ENCODE peak calls at places on chromosomes 7 and 10, in six cellular contexts. B is fibroblast of lung, U is tibial artery, F is foreskin fibroblast, D is WTC11, Z is GM20000. O is an unnamed sample.

GRCh38 chr10:119444866-119445265 is 97.7 kb downstream of the RGS10 start:
- DNase-seq in B (no peak), U (no peak), F (no peak), D (no peak), Z (no peak), O (no peak)

GRCh38 chr7:159022238-159022993 is 122.3 kb downstream of the VIPR2 start:
- DNase-seq in B (no peak), U (peak), F (no peak), D (no peak), Z (no peak), O (peak)

GRCh38 chr7:125195156-125195555 is 265.5 kb upstream of the POT1 start:
- DNase-seq in B (peak), U (no peak), F (no peak), D (no peak), Z (no peak), O (no peak)

GRCh38 chr10:110075726-110076125 is 67.9 kb downstream of the ADD3 start:
- DNase-seq in B (peak), U (no peak), F (no peak), D (no peak), Z (no peak), O (no peak)

GRCh38 chr10:90276894-90277447 is 575.6 kb downstream of the KIF20B start:
- DNase-seq in B (peak), U (no peak), F (no peak), D (no peak), Z (no peak), O (no peak)

GRCh38 chr7:77954773-77955562 is 156.4 kb downstream of the PHTF2 start:
- DNase-seq in B (no peak), U (no peak), F (no peak), D (no peak), Z (no peak), O (no peak)

GRCh38 chr7:66198461-66198860 is 6.7 kb upstream of the TPST1 start:
- DNase-seq in B (no peak), U (peak), F (no peak), D (no peak), Z (no peak), O (no peak)

GRCh38 chr7:25353191-25353590 is 124.9 kb upstream of the NPVF start:
- DNase-seq in B (no peak), U (no peak), F (no peak), D (no peak), Z (no peak), O (no peak)

GRCh38 chr10:83127942-83128575 is 1011.2 kb upstream of the GHITM start:
- DNase-seq in B (peak), U (no peak), F (no peak), D (no peak), Z (no peak), O (no peak)

GRCh38 chr7:108452707-108453106 is 3.5 kb downstream of the NRCAM start:
- DNase-seq in B (peak), U (no peak), F (no peak), D (no peak), Z (peak), O (peak)

GRCh38 chr7:81299272-81299671 is 380.4 kb upstream of the SEMA3C start:
- DNase-seq in B (peak), U (no peak), F (peak), D (no peak), Z (no peak), O (no peak)

GRCh38 chr10:92562424-92562823 is 11.5 kb downstream of the IDE start:
- DNase-seq in B (no peak), U (no peak), F (no peak), D (no peak), Z (no peak), O (no peak)

GRCh38 chr7:82443044-82443800 is at the start of gene CACNA2D1:
- DNase-seq in B (peak), U (peak), F (peak), D (peak), Z (peak), O (peak)

GRCh38 chr7:67764312-67764711 is 767.7 kb downstream of the TYW1 start:
- DNase-seq in B (no peak), U (no peak), F (no peak), D (no peak), Z (no peak), O (no peak)

GRCh38 chr7:106073701-106074100 is 38.4 kb downstream of the SYPL1 start:
- DNase-seq in B (no peak), U (no peak), F (no peak), D (no peak), Z (no peak), O (no peak)

GRCh38 chr10:90779573-90779972 is 78.3 kb downstream of the HTR7 start:
- DNase-seq in B (peak), U (no peak), F (peak), D (no peak), Z (no peak), O (no peak)

GRCh38 chr7:79876769-79877362 is 257.8 kb upstream of the GNAI1 start:
- DNase-seq in B (peak), U (no peak), F (peak), D (no peak), Z (no peak), O (peak)

GRCh38 chr7:54946271-54946670 is 72.5 kb upstream of the EGFR start:
- DNase-seq in B (no peak), U (no peak), F (no peak), D (no peak), Z (no peak), O (no peak)

DNA sequence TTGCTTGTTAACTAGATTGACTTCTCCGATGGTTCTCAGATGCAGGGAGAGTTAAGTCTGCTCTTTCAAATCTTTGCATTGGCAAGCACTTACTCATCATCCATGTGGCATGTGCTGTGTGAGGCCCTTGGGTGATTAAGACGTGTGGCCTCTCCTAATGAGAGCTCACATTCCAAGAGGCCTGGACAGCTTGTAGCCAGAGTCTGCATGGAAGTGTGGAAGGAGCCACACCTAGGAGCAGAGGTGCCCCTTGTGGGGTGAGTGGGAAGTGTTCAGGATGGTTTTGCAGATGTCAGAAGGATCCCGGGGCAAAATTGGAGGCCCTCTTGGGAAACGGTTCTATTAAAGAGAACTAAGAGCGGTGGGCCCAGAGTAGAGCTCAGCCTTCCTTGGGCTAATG is 225.9 kb downstream of the PAXIP1 start:
- DNase-seq in B (peak), U (no peak), F (peak), D (no peak), Z (no peak), O (no peak)
- TF ChIP-seq CTCF in B (no peak), U (no peak), F (no peak), D (no peak), Z (no peak), O (no peak)

DNA sequence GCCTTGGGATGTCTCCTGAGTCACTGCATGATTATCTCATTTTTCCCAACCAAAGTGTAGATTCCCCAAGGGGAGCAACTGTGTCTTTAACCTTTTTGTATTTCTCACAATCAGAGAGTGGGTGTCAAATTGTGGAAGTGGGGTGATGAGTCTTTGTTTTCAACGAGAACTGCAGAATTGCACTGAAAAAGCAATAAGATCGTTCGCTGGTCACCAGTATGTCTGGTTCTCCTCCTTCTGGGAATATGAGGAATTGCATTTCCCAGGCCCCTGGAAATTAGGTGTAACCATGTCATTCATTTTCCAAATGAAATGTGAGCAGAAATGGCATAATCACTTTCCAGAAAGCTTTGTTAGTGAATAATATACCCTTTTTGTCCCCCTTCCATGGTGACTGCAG is 326.9 kb downstream of the GPAM start:
- DNase-seq in B (no peak), U (no peak), F (no peak), D (no peak), Z (no peak), O (no peak)
- TF ChIP-seq CTCF in B (peak), U (no peak), F (peak), D (peak), Z (no peak), O (no peak)

GRCh38 chr10:103780242-103781149 is 74.9 kb downstream of the SH3PXD2A start:
- DNase-seq in B (no peak), U (no peak), F (no peak), D (no peak), Z (no peak), O (no peak)

GRCh38 chr10:103781329-103782061 is 73.9 kb downstream of the SH3PXD2A start:
- DNase-seq in B (peak), U (no peak), F (peak), D (no peak), Z (no peak), O (peak)

GRCh38 chr10:103775786-103776185 is 79.6 kb downstream of the SH3PXD2A start:
- DNase-seq in B (no peak), U (no peak), F (no peak), D (no peak), Z (no peak), O (no peak)

GRCh38 chr10:103776878-103777591 is 78.3 kb downstream of the SH3PXD2A start:
- DNase-seq in B (peak), U (peak), F (peak), D (no peak), Z (peak), O (no peak)

GRCh38 chr10:103778358-103779139 is 76.8 kb downstream of the SH3PXD2A start:
- DNase-seq in B (no peak), U (no peak), F (no peak), D (no peak), Z (no peak), O (no peak)
- TF ChIP-seq CTCF in B (no peak), U (no peak), F (no peak), D (no peak), Z (no peak), O (no peak)

DNA sequence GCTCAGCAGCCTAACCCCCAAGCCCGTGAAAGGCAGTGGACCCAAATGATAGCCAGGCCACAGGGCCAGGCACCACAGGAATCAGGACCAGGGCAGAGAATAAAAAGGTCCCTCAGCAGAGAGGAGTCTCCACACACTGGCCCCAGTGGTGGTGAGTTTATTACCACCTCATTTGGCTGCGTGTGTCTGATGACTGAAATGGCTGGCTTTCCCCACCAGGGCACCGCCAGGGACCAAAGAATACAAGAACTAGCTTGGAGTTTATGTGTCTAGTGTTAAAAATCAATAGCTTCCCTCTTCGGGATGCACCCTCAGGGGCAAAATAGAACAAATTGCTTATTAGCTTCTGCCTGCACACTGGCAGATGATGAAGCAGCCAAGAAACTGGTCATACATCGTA is 223.8 kb upstream of the ZMIZ1 start:
- DNase-seq in B (no peak), U (no peak), F (no peak), D (no peak), Z (no peak), O (no peak)
- TF ChIP-seq CTCF in B (no peak), U (no peak), F (no peak), D (no peak), Z (no peak), O (no peak)

GRCh38 chr10:108913300-108913699 is 1010.0 kb downstream of the XPNPEP1 start:
- DNase-seq in B (no peak), U (no peak), F (no peak), D (peak), Z (no peak), O (no peak)

DNA sequence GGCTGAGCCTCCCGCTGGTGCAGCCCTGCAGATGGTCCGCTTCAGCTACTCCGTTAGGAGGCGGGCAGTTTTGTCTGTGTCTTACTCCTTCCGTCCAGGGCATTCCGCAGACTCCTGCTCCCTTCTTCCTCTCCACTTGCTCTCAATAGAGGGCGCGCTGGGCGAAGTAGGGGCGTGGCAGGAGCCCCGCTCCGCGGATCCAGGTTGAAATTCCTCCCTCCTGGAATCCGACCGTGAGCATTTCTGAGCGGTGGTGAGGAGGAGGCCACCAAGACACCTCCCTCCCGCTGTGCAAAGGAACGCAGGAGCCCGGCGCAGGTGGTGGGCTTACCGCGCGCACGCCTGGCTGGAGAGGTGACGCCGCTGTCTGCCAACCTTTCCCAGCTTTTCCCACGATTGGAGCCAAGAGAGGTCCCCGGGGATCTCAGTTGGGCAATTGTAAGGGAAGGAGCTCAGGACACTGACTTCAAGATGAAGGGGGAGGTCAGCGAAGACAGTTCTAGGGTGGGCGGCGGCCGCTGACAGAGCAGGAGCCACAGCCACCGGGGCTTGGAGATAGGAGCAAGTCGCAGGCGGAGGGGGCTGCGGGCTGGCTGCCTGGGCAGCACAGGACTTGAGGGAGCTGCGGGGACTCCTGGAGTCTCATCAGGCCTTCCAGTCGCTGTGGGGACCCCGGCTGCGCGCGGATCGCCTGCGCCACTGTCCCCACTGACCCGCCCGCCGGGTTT is 1011.3 kb downstream of the XPNPEP1 start:
- DNase-seq in B (peak), U (peak), F (peak), D (peak), Z (peak), O (no peak)
- TF ChIP-seq CTCF in B (peak), U (no peak), F (peak), D (peak), Z (no peak), O (no peak)

O was measured in activated CD8-positive, alpha-beta T cell treated with anti-CD3 and anti-CD28 coated beads for 36 hours.